ENCODE peak calls at places on chromosomes 2 and 18, in nine cellular contexts. One of them, this sample, is unnamed.

GRCh38 chr2:64485302-64485701 is 31.3 kb downstream of the LGALSL start:
- DNase-seq in A549: no peak
- DNase-seq in heart left ventricle: no peak
- DNase-seq in IMR-90: no peak
- DNase-seq in sigmoid colon: no peak
- DNase-seq in gastrocnemius medialis: no peak
- DNase-seq in stomach: no peak
- DNase-seq in transverse colon: no peak
- DNase-seq in upper lobe of left lung: no peak
- DNase-seq in this sample: no peak

GRCh38 chr2:169868951-169869350 is 41.7 kb downstream of the UBR3 start:
- DNase-seq in A549: no peak
- DNase-seq in heart left ventricle: no peak
- DNase-seq in IMR-90: no peak
- DNase-seq in sigmoid colon: no peak
- DNase-seq in gastrocnemius medialis: no peak
- DNase-seq in stomach: no peak
- DNase-seq in transverse colon: no peak
- DNase-seq in upper lobe of left lung: no peak
- DNase-seq in this sample: no peak

GRCh38 chr2:203720011-203720410 is 13.6 kb downstream of the CD28 start:
- DNase-seq in A549: no peak
- DNase-seq in heart left ventricle: no peak
- DNase-seq in IMR-90: no peak
- DNase-seq in sigmoid colon: no peak
- DNase-seq in gastrocnemius medialis: no peak
- DNase-seq in stomach: no peak
- DNase-seq in transverse colon: no peak
- DNase-seq in upper lobe of left lung: no peak
- DNase-seq in this sample: no peak

GRCh38 chr2:207784898-207785297 is 15.2 kb upstream of the FZD5 start:
- DNase-seq in A549: no peak
- DNase-seq in heart left ventricle: no peak
- DNase-seq in IMR-90: no peak
- DNase-seq in sigmoid colon: no peak
- DNase-seq in gastrocnemius medialis: no peak
- DNase-seq in stomach: no peak
- DNase-seq in transverse colon: no peak
- DNase-seq in upper lobe of left lung: no peak
- DNase-seq in this sample: no peak

GRCh38 chr2:68855550-68855949 is 15.6 kb downstream of the BMP10 start:
- DNase-seq in A549: no peak
- DNase-seq in heart left ventricle: no peak
- DNase-seq in IMR-90: no peak
- DNase-seq in sigmoid colon: no peak
- DNase-seq in gastrocnemius medialis: no peak
- DNase-seq in stomach: no peak
- DNase-seq in transverse colon: no peak
- DNase-seq in upper lobe of left lung: no peak
- DNase-seq in this sample: no peak

GRCh38 chr2:202290970-202291369 is 25.4 kb downstream of the NOP58 start:
- DNase-seq in A549: no peak
- DNase-seq in heart left ventricle: no peak
- DNase-seq in IMR-90: peak; percentile 64
- DNase-seq in sigmoid colon: no peak
- DNase-seq in gastrocnemius medialis: no peak
- DNase-seq in stomach: no peak
- DNase-seq in transverse colon: no peak
- DNase-seq in upper lobe of left lung: no peak
- DNase-seq in this sample: no peak

GRCh38 chr2:240326246-240326645 is 109.2 kb upstream of the GPC1 start:
- DNase-seq in A549: no peak
- DNase-seq in heart left ventricle: no peak
- DNase-seq in IMR-90: peak; percentile 16
- DNase-seq in sigmoid colon: no peak
- DNase-seq in gastrocnemius medialis: no peak
- DNase-seq in stomach: no peak
- DNase-seq in transverse colon: no peak
- DNase-seq in upper lobe of left lung: no peak
- DNase-seq in this sample: no peak

GRCh38 chr2:217275091-217275490 is 415.2 kb upstream of the TNP1 start:
- DNase-seq in A549: no peak
- DNase-seq in heart left ventricle: no peak
- DNase-seq in IMR-90: no peak
- DNase-seq in sigmoid colon: no peak
- DNase-seq in gastrocnemius medialis: no peak
- DNase-seq in stomach: no peak
- DNase-seq in transverse colon: no peak
- DNase-seq in upper lobe of left lung: no peak
- DNase-seq in this sample: no peak

GRCh38 chr2:42859006-42859552 is 66.7 kb upstream of the HAAO start:
- DNase-seq in A549: peak; percentile 61
- DNase-seq in heart left ventricle: peak; percentile 58
- DNase-seq in IMR-90: peak; percentile 81
- DNase-seq in sigmoid colon: peak; percentile 63
- DNase-seq in gastrocnemius medialis: no peak
- DNase-seq in stomach: peak; percentile 83
- DNase-seq in transverse colon: peak; percentile 84
- DNase-seq in upper lobe of left lung: no peak
- DNase-seq in this sample: peak; percentile 53

GRCh38 chr18:23918395-23919032 is 96.0 kb upstream of the TTC39C start:
- DNase-seq in A549: peak; percentile 44
- DNase-seq in heart left ventricle: peak; percentile 68
- DNase-seq in IMR-90: peak; percentile 56
- DNase-seq in sigmoid colon: peak; percentile 81
- DNase-seq in gastrocnemius medialis: peak; percentile 24
- DNase-seq in stomach: peak; percentile 84
- DNase-seq in transverse colon: peak; percentile 81
- DNase-seq in upper lobe of left lung: peak; percentile 65
- DNase-seq in this sample: peak; percentile 75

GRCh38 chr2:1990151-1990589 is 245.9 kb upstream of the PXDN start:
- DNase-seq in A549: no peak
- DNase-seq in heart left ventricle: no peak
- DNase-seq in IMR-90: no peak
- DNase-seq in sigmoid colon: no peak
- DNase-seq in gastrocnemius medialis: no peak
- DNase-seq in stomach: no peak
- DNase-seq in transverse colon: no peak
- DNase-seq in upper lobe of left lung: no peak
- DNase-seq in this sample: no peak

GRCh38 chr2:191441761-191442160 is 196.6 kb downstream of the MYO1B start:
- DNase-seq in A549: no peak
- DNase-seq in heart left ventricle: peak; percentile 33
- DNase-seq in IMR-90: peak; percentile 27
- DNase-seq in sigmoid colon: no peak
- DNase-seq in gastrocnemius medialis: no peak
- DNase-seq in stomach: no peak
- DNase-seq in transverse colon: no peak
- DNase-seq in upper lobe of left lung: no peak
- DNase-seq in this sample: no peak

GRCh38 chr2:187554704-187555082 is 458 bp upstream of the TFPI start:
- DNase-seq in A549: no peak
- DNase-seq in heart left ventricle: no peak
- DNase-seq in IMR-90: no peak
- DNase-seq in sigmoid colon: no peak
- DNase-seq in gastrocnemius medialis: no peak
- DNase-seq in stomach: no peak
- DNase-seq in transverse colon: no peak
- DNase-seq in upper lobe of left lung: no peak
- DNase-seq in this sample: no peak

GRCh38 chr2:133377021-133377481 is 191.2 kb downstream of the NCKAP5 start:
- DNase-seq in A549: no peak
- DNase-seq in heart left ventricle: no peak
- DNase-seq in IMR-90: peak; percentile 78
- DNase-seq in sigmoid colon: no peak
- DNase-seq in gastrocnemius medialis: no peak
- DNase-seq in stomach: no peak
- DNase-seq in transverse colon: no peak
- DNase-seq in upper lobe of left lung: no peak
- DNase-seq in this sample: no peak

GRCh38 chr2:74440005-74440377 is 1.7 kb downstream of the RTKN start:
- DNase-seq in A549: no peak
- DNase-seq in heart left ventricle: peak; percentile 82
- DNase-seq in IMR-90: peak; percentile 46
- DNase-seq in sigmoid colon: peak; percentile 89
- DNase-seq in gastrocnemius medialis: no peak
- DNase-seq in stomach: no peak
- DNase-seq in transverse colon: peak; percentile 54
- DNase-seq in upper lobe of left lung: no peak
- DNase-seq in this sample: peak; percentile 66

GRCh38 chr2:64291181-64291580 is 147.0 kb upstream of the PELI1 start:
- DNase-seq in A549: peak; percentile 31
- DNase-seq in heart left ventricle: no peak
- DNase-seq in IMR-90: peak; percentile 68
- DNase-seq in sigmoid colon: no peak
- DNase-seq in gastrocnemius medialis: no peak
- DNase-seq in stomach: peak; percentile 41
- DNase-seq in transverse colon: peak; percentile 42
- DNase-seq in upper lobe of left lung: no peak
- DNase-seq in this sample: no peak

GRCh38 chr2:53755022-53755630 is 12.5 kb upstream of the CHAC2 start:
- DNase-seq in A549: no peak
- DNase-seq in heart left ventricle: no peak
- DNase-seq in IMR-90: no peak
- DNase-seq in sigmoid colon: peak; percentile 77
- DNase-seq in gastrocnemius medialis: peak; percentile 40
- DNase-seq in stomach: peak; percentile 35
- DNase-seq in transverse colon: peak; percentile 54
- DNase-seq in upper lobe of left lung: peak; percentile 77
- DNase-seq in this sample: peak; percentile 22

GRCh38 chr2:15911686-15912085 is 28.7 kb upstream of the MYCN start:
- DNase-seq in A549: no peak
- DNase-seq in heart left ventricle: no peak
- DNase-seq in IMR-90: no peak
- DNase-seq in sigmoid colon: no peak
- DNase-seq in gastrocnemius medialis: no peak
- DNase-seq in stomach: no peak
- DNase-seq in transverse colon: no peak
- DNase-seq in upper lobe of left lung: no peak
- DNase-seq in this sample: no peak

GRCh38 chr2:238996331-238997136 is 148.6 kb downstream of the TWIST2 start:
- DNase-seq in A549: no peak
- DNase-seq in heart left ventricle: no peak
- DNase-seq in IMR-90: no peak
- DNase-seq in sigmoid colon: peak; percentile 54
- DNase-seq in gastrocnemius medialis: no peak
- DNase-seq in stomach: no peak
- DNase-seq in transverse colon: no peak
- DNase-seq in upper lobe of left lung: no peak
- DNase-seq in this sample: no peak

GRCh38 chr2:238995634-238996033 is 147.7 kb downstream of the TWIST2 start:
- DNase-seq in A549: no peak
- DNase-seq in heart left ventricle: no peak
- DNase-seq in IMR-90: no peak
- DNase-seq in sigmoid colon: no peak
- DNase-seq in gastrocnemius medialis: no peak
- DNase-seq in stomach: no peak
- DNase-seq in transverse colon: no peak
- DNase-seq in upper lobe of left lung: no peak
- DNase-seq in this sample: no peak

GRCh38 chr2:238998775-238999174 is 150.9 kb downstream of the TWIST2 start:
- DNase-seq in A549: no peak
- DNase-seq in heart left ventricle: no peak
- DNase-seq in IMR-90: no peak
- DNase-seq in sigmoid colon: no peak
- DNase-seq in gastrocnemius medialis: no peak
- DNase-seq in stomach: no peak
- DNase-seq in transverse colon: no peak
- DNase-seq in upper lobe of left lung: no peak
- DNase-seq in this sample: no peak

GRCh38 chr2:238997684-238998083 is 149.8 kb downstream of the TWIST2 start:
- DNase-seq in A549: no peak
- DNase-seq in heart left ventricle: no peak
- DNase-seq in IMR-90: no peak
- DNase-seq in sigmoid colon: no peak
- DNase-seq in gastrocnemius medialis: no peak
- DNase-seq in stomach: no peak
- DNase-seq in transverse colon: no peak
- DNase-seq in upper lobe of left lung: no peak
- DNase-seq in this sample: no peak

GRCh38 chr2:238997137-238997390 is 149.2 kb downstream of the TWIST2 start:
- DNase-seq in A549: no peak
- DNase-seq in heart left ventricle: no peak
- DNase-seq in IMR-90: no peak
- DNase-seq in sigmoid colon: no peak
- DNase-seq in gastrocnemius medialis: no peak
- DNase-seq in stomach: no peak
- DNase-seq in transverse colon: no peak
- DNase-seq in upper lobe of left lung: no peak
- DNase-seq in this sample: no peak
- H3K4me1 ChIP-seq in A549: no peaks in the 10 kb centered on the region
- H3K4me1 ChIP-seq in heart left ventricle: no peaks in the 10 kb centered on the region
- H3K4me1 ChIP-seq in IMR-90: no peaks in the 10 kb centered on the region
- H3K4me1 ChIP-seq in sigmoid colon: peaks cover 14% of the 10 kb centered on the region
- H3K4me1 ChIP-seq in gastrocnemius medialis: no peaks in the 10 kb centered on the region
- H3K4me1 ChIP-seq in stomach: no peaks in the 10 kb centered on the region
- H3K4me1 ChIP-seq in transverse colon: no peaks in the 10 kb centered on the region
- H3K4me1 ChIP-seq in upper lobe of left lung: no peaks in the 10 kb centered on the region
- H3K4me1 ChIP-seq in this sample: no peaks in the 10 kb centered on the region

GRCh38 chr18:78984941-78985784 is 5.5 kb downstream of the SALL3 start:
- DNase-seq in A549: peak; percentile 7
- DNase-seq in heart left ventricle: no peak
- DNase-seq in IMR-90: no peak
- DNase-seq in sigmoid colon: no peak
- DNase-seq in gastrocnemius medialis: no peak
- DNase-seq in stomach: no peak
- DNase-seq in transverse colon: no peak
- DNase-seq in upper lobe of left lung: peak; percentile 50
- DNase-seq in this sample: no peak
- TF ChIP-seq CTCF in A549: no peak
- TF ChIP-seq CTCF in heart left ventricle: no peak
- TF ChIP-seq CTCF in IMR-90: peak; percentile 5
- TF ChIP-seq CTCF in sigmoid colon: no peak
- TF ChIP-seq CTCF in gastrocnemius medialis: no peak
- TF ChIP-seq CTCF in stomach: no peak
- TF ChIP-seq CTCF in transverse colon: no peak
- TF ChIP-seq CTCF in upper lobe of left lung: no peak
- TF ChIP-seq CTCF in this sample: no peak

GRCh38 chr2:86065512-86065911 is 40.2 kb downstream of the POLR1A start:
- DNase-seq in A549: no peak
- DNase-seq in heart left ventricle: no peak
- DNase-seq in IMR-90: no peak
- DNase-seq in sigmoid colon: no peak
- DNase-seq in gastrocnemius medialis: no peak
- DNase-seq in stomach: no peak
- DNase-seq in transverse colon: no peak
- DNase-seq in upper lobe of left lung: no peak
- DNase-seq in this sample: no peak
- TF ChIP-seq POLR2A in A549: no peak
- TF ChIP-seq POLR2A in heart left ventricle: no peak
- TF ChIP-seq POLR2A in IMR-90: no peak
- TF ChIP-seq POLR2A in sigmoid colon: no peak
- TF ChIP-seq POLR2A in gastrocnemius medialis: no peak
- TF ChIP-seq POLR2A in stomach: no peak
- TF ChIP-seq POLR2A in transverse colon: no peak
- TF ChIP-seq POLR2A in upper lobe of left lung: no peak
- TF ChIP-seq POLR2A in this sample: no peak

DNA sequence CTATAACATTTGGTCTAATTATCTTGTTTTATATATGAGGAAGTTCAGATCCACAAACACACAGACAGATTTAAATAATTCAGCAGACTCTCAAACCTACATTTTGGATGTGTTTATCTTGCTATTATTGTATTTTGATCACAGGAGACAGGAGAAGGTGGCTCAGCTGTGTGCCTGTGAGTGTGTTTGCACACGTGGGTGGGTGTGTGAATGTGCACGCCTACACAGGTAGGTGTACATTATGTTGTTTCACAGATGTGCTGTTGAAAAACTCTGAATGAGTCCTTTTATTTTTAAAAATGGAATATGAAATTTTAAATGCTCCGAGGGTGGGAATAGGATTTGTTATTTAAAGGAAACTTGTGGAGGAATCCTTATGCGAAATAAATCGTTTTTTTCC is 183.4 kb downstream of the PRKCE start:
- DNase-seq in A549: no peak
- DNase-seq in heart left ventricle: no peak
- DNase-seq in IMR-90: no peak
- DNase-seq in sigmoid colon: no peak
- DNase-seq in gastrocnemius medialis: no peak
- DNase-seq in stomach: no peak
- DNase-seq in transverse colon: no peak
- DNase-seq in upper lobe of left lung: no peak
- DNase-seq in this sample: no peak
- H3K4me1 ChIP-seq in A549: no peaks in the 10 kb centered on the region
- H3K4me1 ChIP-seq in heart left ventricle: no peaks in the 10 kb centered on the region
- H3K4me1 ChIP-seq in IMR-90: peaks cover 3% of the 10 kb centered on the region
- H3K4me1 ChIP-seq in sigmoid colon: peaks cover 22% of the 10 kb centered on the region
- H3K4me1 ChIP-seq in gastrocnemius medialis: peaks cover 4% of the 10 kb centered on the region
- H3K4me1 ChIP-seq in stomach: peaks cover 5% of the 10 kb centered on the region
- H3K4me1 ChIP-seq in transverse colon: peaks cover 9% of the 10 kb centered on the region
- H3K4me1 ChIP-seq in upper lobe of left lung: peaks cover 16% of the 10 kb centered on the region
- H3K4me1 ChIP-seq in this sample: no peaks in the 10 kb centered on the region

This sample was measured in thyroid gland.